ENCODE peak calls at places on chromosomes 2 and 18, in four cellular contexts. V is GM12878, X is SK-N-SH, C is H1. L is an unnamed sample.

GRCh38 chr18:63909870-63910269 is 2.1 kb downstream of the SERPINB10 start:
- DNase-seq in V (no peak), X (no peak), C (no peak), L (no peak)

GRCh38 chr2:20618468-20618885 is 32.4 kb downstream of the HS1BP3 start:
- DNase-seq in V (no peak), X (no peak), C (no peak), L (no peak)

GRCh38 chr2:64259301-64259700 is 115.1 kb upstream of the PELI1 start:
- DNase-seq in V (no peak), X (peak), C (no peak), L (no peak)

GRCh38 chr2:177072069-177072468 is 140.5 kb upstream of the HNRNPA3 start:
- DNase-seq in V (no peak), X (no peak), C (no peak), L (no peak)

GRCh38 chr2:206203331-206203730 is 43.6 kb downstream of the EEF1B2 start:
- DNase-seq in V (no peak), X (no peak), C (no peak), L (no peak)

GRCh38 chr2:207504513-207505171 is 25.1 kb upstream of the CREB1 start:
- DNase-seq in V (no peak), X (no peak), C (no peak), L (no peak)

GRCh38 chr2:143132360-143132759 is 3.1 kb downstream of the ARHGAP15 start:
- DNase-seq in V (no peak), X (no peak), C (no peak), L (no peak)

GRCh38 chr18:28689591-28689990 is 512.7 kb upstream of the CDH2 start:
- DNase-seq in V (no peak), X (no peak), C (no peak), L (no peak)

GRCh38 chr2:197159681-197160211 is 150.8 kb downstream of the ANKRD44 start:
- DNase-seq in V (no peak), X (no peak), C (no peak), L (no peak)

GRCh38 chr2:201127570-201127969 is 11.6 kb downstream of the CFLAR start:
- DNase-seq in V (no peak), X (no peak), C (no peak), L (no peak)

DNA sequence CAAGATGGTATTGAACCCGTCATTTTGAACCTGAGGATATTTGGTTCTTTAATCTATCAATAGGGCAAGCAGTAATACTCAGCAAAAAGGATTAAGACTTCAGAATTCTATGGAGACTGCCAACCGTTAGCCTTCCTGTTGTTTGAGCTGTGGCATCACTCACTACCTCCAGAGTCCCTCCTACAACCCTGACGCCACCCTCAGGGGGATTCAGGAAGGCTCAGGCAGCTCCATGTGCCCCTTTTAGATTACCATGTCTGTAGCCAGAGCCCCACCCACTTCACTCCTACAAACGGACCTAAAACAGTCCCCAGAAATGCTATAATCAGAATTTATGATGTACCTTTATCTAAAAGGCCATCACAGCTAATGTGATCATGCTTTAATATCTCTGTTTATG is 172.9 kb downstream of the EPHA4 start:
- DNase-seq in V (no peak), X (no peak), C (no peak), L (no peak)
- TF ChIP-seq NRF1 in V (no peak), X (no peak), C (no peak), L (no peak)

GRCh38 chr18:26722582-26722931 is 142.9 kb downstream of the AQP4 start:
- DNase-seq in V (no peak), X (no peak), C (no peak), L (no peak)
- TF ChIP-seq TAF1 in V (no peak), X (no peak), C (no peak), L (no peak)

DNA sequence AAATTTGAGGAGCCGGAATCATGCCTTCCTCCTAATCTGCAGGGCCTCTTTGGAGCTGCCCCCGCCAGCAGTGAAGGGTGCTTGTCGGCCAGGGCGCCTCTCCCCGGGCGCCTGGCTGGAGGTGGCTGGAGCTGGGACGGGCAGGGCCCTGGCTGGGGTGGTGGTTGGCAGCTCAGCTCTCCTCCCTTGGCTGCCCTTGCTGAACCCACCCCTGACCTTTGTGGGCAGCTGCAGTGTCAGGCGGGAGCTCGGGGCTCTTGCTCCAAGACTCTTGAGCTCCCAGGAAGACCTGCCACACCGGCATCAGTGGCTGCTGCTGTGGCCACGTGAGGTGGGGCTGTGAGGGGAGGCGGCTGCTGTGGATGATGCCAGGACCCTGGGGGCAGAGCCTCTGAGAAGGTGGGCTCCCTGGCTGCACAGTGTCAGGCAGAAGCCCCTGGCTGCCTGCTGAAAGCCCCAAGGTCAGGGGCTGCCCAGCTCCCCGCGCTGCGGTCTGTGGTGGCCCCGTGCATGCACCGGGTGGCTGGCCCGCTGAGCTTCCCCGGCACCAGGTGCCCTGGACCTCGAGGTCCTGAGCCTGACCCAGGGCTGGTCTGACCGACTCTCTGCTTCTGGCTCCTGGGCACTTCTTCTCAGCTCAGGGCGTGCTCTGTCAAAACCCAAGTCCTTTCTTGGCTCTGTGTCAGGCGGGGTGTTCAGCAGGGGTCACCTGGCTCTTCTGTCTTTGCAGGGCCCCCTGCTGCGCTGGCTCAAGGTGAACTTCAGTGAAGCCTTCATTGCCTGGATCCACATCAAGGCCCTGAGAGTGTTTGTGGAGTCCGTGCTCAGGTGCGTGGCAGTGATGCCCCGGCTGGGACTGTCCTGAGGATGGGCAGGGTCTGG is 34.5 kb downstream of the PDIA6 start:
- DNase-seq in V (no peak), X (peak), C (no peak), L (no peak)
- TF ChIP-seq NRF1 in V (no peak), X (no peak), C (no peak), L (no peak)

GRCh38 chr2:27715318-27716165 is 51.9 kb downstream of the SLC4A1AP start:
- DNase-seq in V (no peak), X (peak), C (peak), L (no peak)
- TF ChIP-seq TAF1 in V (no peak), X (no peak), C (no peak), L (no peak)